ENCODE peak calls at places on chromosome X, in four cellular contexts. U, C, T and A are unnamed samples.

GRCh38 chrX:148661035-148661434 is 160.6 kb downstream of the AFF2 start:
- DNase-seq in U (no peak), C (no peak), T (no peak), A (no peak)

GRCh38 chrX:115606861-115607260 is 45.9 kb downstream of the PLS3 start:
- DNase-seq in U (no peak), C (no peak), T (no peak), A (no peak)

GRCh38 chrX:40152706-40153334 is 55.1 kb upstream of the BCOR start:
- DNase-seq in U (no peak), C (no peak), T (peak), A (no peak)

GRCh38 chrX:9745417-9746115 is 20.1 kb downstream of the GPR143 start:
- DNase-seq in U (no peak), C (peak), T (no peak), A (no peak)

GRCh38 chrX:5068550-5068949 is 1160.1 kb downstream of the NLGN4X start:
- DNase-seq in U (no peak), C (no peak), T (no peak), A (no peak)

GRCh38 chrX:48589482-48590162 is 7.7 kb upstream of the WDR13 start:
- DNase-seq in U (no peak), C (peak), T (no peak), A (no peak)

GRCh38 chrX:39766882-39767281 is 330.9 kb downstream of the BCOR start:
- DNase-seq in U (no peak), C (no peak), T (peak), A (no peak)

GRCh38 chrX:155577682-155578081 is 35.1 kb downstream of the TMLHE start:
- DNase-seq in U (peak), C (no peak), T (no peak), A (no peak)

GRCh38 chrX:138349351-138349750 is 362.2 kb downstream of the FGF13 start:
- DNase-seq in U (no peak), C (no peak), T (no peak), A (no peak)

GRCh38 chrX:100353326-100353725 is 56.7 kb downstream of the PCDH19 start:
- DNase-seq in U (no peak), C (no peak), T (no peak), A (no peak)

GRCh38 chrX:95063554-95063953 is 1389.5 kb downstream of the FAM133A start:
- DNase-seq in U (no peak), C (no peak), T (no peak), A (no peak)

GRCh38 chrX:107146670-107147069 is 28.0 kb upstream of the RBM41 start:
- DNase-seq in U (no peak), C (no peak), T (no peak), A (no peak)

GRCh38 chrX:10199212-10199611 is 42.4 kb downstream of the CLCN4 start:
- DNase-seq in U (no peak), C (no peak), T (no peak), A (no peak)

GRCh38 chrX:118420462-118420861 is 74.6 kb downstream of the WDR44 start:
- DNase-seq in U (no peak), C (no peak), T (no peak), A (no peak)

GRCh38 chrX:46653482-46653881 is 79.9 kb downstream of the CHST7 start:
- DNase-seq in U (no peak), C (peak), T (peak), A (peak)

GRCh38 chrX:53682885-53683555 is 3.5 kb downstream of the HUWE1 start:
- DNase-seq in U (no peak), C (peak), T (peak), A (peak)

GRCh38 chrX:150361070-150361776 is 1.9 kb upstream of the MAMLD1 start:
- DNase-seq in U (no peak), C (peak), T (peak), A (no peak)

GRCh38 chrX:19883878-19884277 is 3.5 kb downstream of the SH3KBP1 start:
- DNase-seq in U (peak), C (no peak), T (no peak), A (no peak)

GRCh38 chrX:132751043-132751690 is 207.3 kb downstream of the HS6ST2 start:
- DNase-seq in U (no peak), C (no peak), T (no peak), A (no peak)

GRCh38 chrX:47218280-47218919 is at the start of gene CDK16:
- DNase-seq in U (peak), C (peak), T (peak), A (peak)

GRCh38 chrX:100194073-100194775 is 215.8 kb downstream of the PCDH19 start:
- DNase-seq in U (no peak), C (no peak), T (no peak), A (no peak)

GRCh38 chrX:103503163-103503852 is 16.0 kb downstream of the RAB40A start:
- DNase-seq in U (no peak), C (no peak), T (peak), A (no peak)

GRCh38 chrX:29466441-29466840 is 748.9 kb upstream of the MAGEB2 start:
- DNase-seq in U (no peak), C (no peak), T (no peak), A (no peak)

GRCh38 chrX:120015145-120016067 is 62.1 kb downstream of the RHOXF2B start:
- DNase-seq in U (no peak), C (no peak), T (no peak), A (no peak)

GRCh38 chrX:126697091-126697490 is 122.4 kb upstream of the PRR32 start:
- DNase-seq in U (no peak), C (no peak), T (no peak), A (no peak)

GRCh38 chrX:10617964-10618342 is 2.4 kb downstream of the MID1 start:
- DNase-seq in U (no peak), C (no peak), T (peak), A (no peak)

GRCh38 chrX:70168238-70169188 is 8.8 kb upstream of the DGAT2L6 start:
- DNase-seq in U (no peak), C (peak), T (no peak), A (peak)

GRCh38 chrX:129719931-129720520 is 18.8 kb upstream of the XPNPEP2 start:
- DNase-seq in U (no peak), C (no peak), T (no peak), A (no peak)

GRCh38 chrX:65697915-65698796 is 30.7 kb downstream of the MSN start:
- DNase-seq in U (peak), C (peak), T (no peak), A (no peak)

GRCh38 chrX:46803140-46803539 is 33.7 kb upstream of the RP2 start:
- DNase-seq in U (no peak), C (peak), T (no peak), A (peak)

GRCh38 chrX:42107495-42108139 is 184.3 kb upstream of the CASK start:
- DNase-seq in U (no peak), C (no peak), T (no peak), A (no peak)

GRCh38 chrX:23901065-23901464 is 6.7 kb downstream of the APOO start:
- DNase-seq in U (no peak), C (no peak), T (no peak), A (peak)

GRCh38 chrX:69762340-69762739 is 146.4 kb downstream of the EDA start:
- DNase-seq in U (no peak), C (no peak), T (no peak), A (no peak)

DNA sequence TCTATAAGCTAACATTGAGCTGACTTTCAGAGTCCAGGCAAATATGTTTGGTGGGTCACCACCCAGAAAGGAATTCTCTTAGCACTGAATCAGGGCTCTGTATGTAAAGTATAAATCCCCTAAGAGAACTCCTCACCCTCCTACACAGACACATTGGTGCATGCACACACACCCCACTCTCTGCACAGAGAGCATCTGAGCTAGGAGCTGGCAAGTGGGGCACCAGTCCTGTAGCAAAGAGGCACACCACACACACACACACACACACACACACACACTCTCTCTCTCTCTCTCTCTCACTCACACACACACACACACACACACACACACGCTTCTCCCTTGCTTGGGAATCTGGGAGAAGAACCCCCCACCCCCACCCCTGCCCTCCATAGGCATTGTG is 3.2 kb downstream of the SLITRK2 start:
- DNase-seq in U (no peak), C (no peak), T (no peak), A (no peak)
- TF ChIP-seq GABPA in U (no peak), C (no peak), T (no peak), A (no peak)

GRCh38 chrX:55640854-55641253 is 17.7 kb downstream of the FOXR2 start:
- DNase-seq in U (peak), C (no peak), T (no peak), A (no peak)
- TF ChIP-seq GABPA in U (no peak), C (no peak), T (no peak), A (no peak)

GRCh38 chrX:13900351-13900750 is 83.5 kb upstream of the GPM6B start:
- DNase-seq in U (no peak), C (no peak), T (no peak), A (no peak)

GRCh38 chrX:13897571-13897970 is 80.7 kb upstream of the GPM6B start:
- DNase-seq in U (no peak), C (no peak), T (no peak), A (no peak)

GRCh38 chrX:13899607-13900006 is 82.7 kb upstream of the GPM6B start:
- DNase-seq in U (no peak), C (no peak), T (no peak), A (no peak)

GRCh38 chrX:13898084-13898483 is 81.2 kb upstream of the GPM6B start:
- DNase-seq in U (peak), C (peak), T (peak), A (no peak)

GRCh38 chrX:13898603-13899002 is 81.7 kb upstream of the GPM6B start:
- DNase-seq in U (no peak), C (no peak), T (no peak), A (no peak)
- TF ChIP-seq GABPA in U (no peak), C (no peak), T (no peak), A (no peak)

GRCh38 chrX:153029875-153030274 is 26.4 kb upstream of the PNMA3 start:
- DNase-seq in U (no peak), C (no peak), T (no peak), A (no peak)

GRCh38 chrX:153029162-153029561 is 27.1 kb upstream of the PNMA3 start:
- DNase-seq in U (no peak), C (no peak), T (no peak), A (no peak)

GRCh38 chrX:153030801-153031200 is 25.5 kb upstream of the PNMA3 start:
- DNase-seq in U (no peak), C (no peak), T (no peak), A (no peak)

GRCh38 chrX:153032397-153033118 is 23.7 kb upstream of the PNMA3 start:
- DNase-seq in U (no peak), C (peak), T (peak), A (peak)
- TF ChIP-seq GABPA in U (no peak), C (peak), T (no peak), A (no peak)

GRCh38 chrX:34341258-34341657 is 209.1 kb upstream of the FAM47A start:
- DNase-seq in U (no peak), C (no peak), T (no peak), A (no peak)
- TF ChIP-seq GABPA in U (no peak), C (no peak), T (no peak), A (no peak)

DNA sequence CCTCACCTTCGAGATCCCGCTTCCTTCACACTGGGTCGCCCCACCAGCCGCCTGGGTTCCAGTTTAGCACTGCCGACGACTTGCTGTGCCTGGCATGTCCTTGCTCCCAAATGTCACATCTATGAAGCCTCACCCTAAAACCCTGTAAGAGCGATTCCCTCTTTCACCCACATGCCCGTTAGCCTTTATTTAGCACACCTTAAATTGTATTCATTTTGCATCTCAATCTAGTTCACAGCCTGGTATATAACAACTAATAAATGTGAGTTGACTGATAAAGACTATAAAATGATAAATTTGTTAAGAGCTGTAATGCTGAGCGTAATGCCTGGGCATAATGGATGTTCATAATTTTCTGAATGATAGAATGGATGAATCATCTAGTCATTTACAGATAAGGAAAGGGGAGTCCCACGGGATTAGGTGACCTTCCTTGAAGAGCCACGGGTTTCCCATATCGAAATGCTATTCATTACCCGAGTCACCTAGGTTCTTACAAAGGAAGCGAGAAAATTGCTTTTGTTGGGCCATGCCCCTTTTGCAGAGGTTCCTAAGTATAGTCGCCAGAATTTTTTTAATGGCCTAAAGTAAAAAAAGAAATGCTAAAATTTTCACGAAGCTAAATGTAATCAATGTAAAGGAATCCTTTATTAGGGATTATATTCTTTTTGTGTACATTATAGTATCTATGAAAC is 1.1 kb upstream of the AP1S2 start:
- DNase-seq in U (no peak), C (peak), T (no peak), A (no peak)
- TF ChIP-seq GABPA in U (no peak), C (no peak), T (no peak), A (no peak)

GRCh38 chrX:56798866-56799864 is 70.1 kb downstream of the NBDY start:
- DNase-seq in U (no peak), C (no peak), T (peak), A (peak)

GRCh38 chrX:56796641-56797395 is 67.8 kb downstream of the NBDY start:
- DNase-seq in U (no peak), C (no peak), T (peak), A (no peak)

GRCh38 chrX:56800307-56800706 is 71.3 kb downstream of the NBDY start:
- DNase-seq in U (no peak), C (no peak), T (no peak), A (no peak)

GRCh38 chrX:56800801-56801200 is 71.8 kb downstream of the NBDY start:
- DNase-seq in U (no peak), C (peak), T (peak), A (no peak)

DNA sequence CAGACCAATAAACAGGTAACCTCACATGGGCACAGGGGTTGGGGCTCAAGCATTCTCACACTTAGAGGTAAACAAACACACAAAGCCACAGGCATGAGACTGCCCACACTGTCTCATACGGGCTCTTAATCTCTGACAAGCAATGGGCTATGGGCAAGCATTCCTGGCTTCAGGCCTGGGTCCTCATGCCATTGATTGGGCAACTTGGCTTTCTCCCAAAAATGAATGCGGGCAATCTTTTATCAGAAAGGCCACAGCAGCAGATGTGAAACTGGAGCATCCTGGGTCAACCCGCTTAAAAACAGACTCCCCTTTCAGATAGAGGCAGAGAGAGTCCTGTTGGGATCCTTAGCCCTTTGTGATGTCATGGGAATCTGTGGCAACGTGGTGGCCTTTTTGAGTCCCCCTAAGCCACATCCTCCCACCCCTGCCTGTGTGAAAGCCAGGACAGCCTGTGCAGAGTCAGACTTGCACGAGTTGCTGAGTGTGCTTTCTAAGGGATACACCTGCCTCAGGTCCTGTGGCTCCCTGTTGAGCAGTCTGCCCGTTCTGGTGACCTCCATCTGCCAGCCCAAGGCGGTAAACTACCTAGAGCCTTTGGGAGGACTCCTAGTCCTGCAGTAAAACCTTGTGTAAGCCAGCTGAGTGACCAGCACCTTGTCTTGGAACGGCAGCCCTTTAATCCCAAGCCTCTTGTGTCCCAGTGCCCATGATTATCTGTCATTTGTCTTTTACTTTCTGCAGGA is 69.1 kb downstream of the NBDY start:
- DNase-seq in U (no peak), C (no peak), T (peak), A (no peak)
- TF ChIP-seq GABPA in U (no peak), C (no peak), T (no peak), A (no peak)